ENCODE peak calls at places on chromosomes 13 and 19, in eight cellular contexts. H is stimulated activated CD4-positive, alpha-beta T cell treated with anti-CD3 and anti-CD28 coated beads, Interleukin-2, amount 100 ng/mL, for 48 hours; R is RWPE1; I is stromal cell of bone marrow; V is omental fat pad; X is activated T-cell treated with anti-CD3 and anti-CD28 coated beads for 48 hours; M is NCI-H2227 treated with DMSO at 0.1 percent for 48 hours; B is choroid plexus epithelial cell. E is an unnamed sample.

GRCh38 chr19:54336893-54337857 is 1.8 kb downstream of the LILRA4 start:
- DNase-seq in H (no peak), R (no peak), I (no peak), V (no peak), X (no peak), M (no peak), B (no peak), E (no peak)

GRCh38 chr19:10353793-10354391 is 14.5 kb upstream of the ICAM3 start:
- DNase-seq in H (peak; percentile 62), R (peak; percentile 45), I (no peak), V (no peak), X (peak; percentile 63), M (no peak), B (peak; percentile 50), E (peak; percentile 32)

GRCh38 chr19:40995355-40995754 is 4.3 kb downstream of the CYP2B6 start:
- DNase-seq in H (no peak), R (peak; percentile 57), I (no peak), V (no peak), X (no peak), M (no peak), B (no peak), E (peak; percentile 68)

GRCh38 chr19:49926520-49926919 is 2.5 kb upstream of the ATF5 start:
- DNase-seq in H (no peak), R (no peak), I (no peak), V (no peak), X (no peak), M (no peak), B (no peak), E (no peak)

GRCh38 chr13:50919291-50919690 is 9.7 kb downstream of the RNASEH2B start:
- DNase-seq in H (no peak), R (no peak), I (no peak), V (no peak), X (no peak), M (no peak), B (no peak), E (no peak)

GRCh38 chr19:55044286-55044685 is 6.2 kb upstream of the GP6 start:
- DNase-seq in H (no peak), R (no peak), I (no peak), V (no peak), X (no peak), M (no peak), B (no peak), E (no peak)

GRCh38 chr13:108427355-108427754 is 157.8 kb downstream of the TNFSF13B start:
- DNase-seq in H (no peak), R (peak; percentile 5), I (no peak), V (no peak), X (no peak), M (no peak), B (no peak), E (no peak)

GRCh38 chr19:46206176-46206575 is 23.4 kb upstream of the IGFL1 start:
- DNase-seq in H (no peak), R (peak; percentile 89), I (no peak), V (no peak), X (no peak), M (no peak), B (no peak), E (no peak)

GRCh38 chr19:18503971-18504885 is 17.6 kb downstream of the ELL start:
- DNase-seq in H (no peak), R (no peak), I (no peak), V (no peak), X (no peak), M (no peak), B (no peak), E (no peak)

GRCh38 chr19:44607049-44607448 is 6.3 kb upstream of the IGSF23 start:
- DNase-seq in H (no peak), R (peak; percentile 23), I (no peak), V (no peak), X (no peak), M (no peak), B (no peak), E (no peak)

GRCh38 chr19:22945560-22945959 is 57.4 kb downstream of the ZNF728 start:
- DNase-seq in H (no peak), R (no peak), I (no peak), V (no peak), X (no peak), M (no peak), B (peak; percentile 50), E (peak; percentile 10)

GRCh38 chr19:32336259-32337111 is 8.9 kb upstream of the ZNF507 start:
- DNase-seq in H (no peak), R (no peak), I (no peak), V (no peak), X (no peak), M (no peak), B (peak; percentile 81), E (no peak)

GRCh38 chr13:79491715-79492114 is 10.8 kb downstream of the NDFIP2 start:
- DNase-seq in H (no peak), R (peak; percentile 74), I (peak; percentile 68), V (no peak), X (no peak), M (no peak), B (peak; percentile 88), E (no peak)

GRCh38 chr13:93963266-93964131 is 516.0 kb downstream of the DCT start:
- DNase-seq in H (no peak), R (no peak), I (peak; percentile 18), V (no peak), X (no peak), M (peak; percentile 25), B (peak; percentile 78), E (no peak)

GRCh38 chr13:33355470-33355869 is 69.9 kb upstream of the STARD13 start:
- DNase-seq in H (no peak), R (no peak), I (peak; percentile 56), V (no peak), X (no peak), M (no peak), B (peak; percentile 77), E (no peak)

GRCh38 chr19:16435999-16436650 is 35.6 kb downstream of the EPS15L1 start:
- DNase-seq in H (no peak), R (no peak), I (no peak), V (no peak), X (no peak), M (no peak), B (peak; percentile 79), E (no peak)

GRCh38 chr13:48181482-48182145 is 51.4 kb upstream of the ITM2B start:
- DNase-seq in H (no peak), R (no peak), I (no peak), V (no peak), X (no peak), M (no peak), B (no peak), E (no peak)

GRCh38 chr19:34411216-34411615 is 7.0 kb downstream of the PDCD2L start:
- DNase-seq in H (no peak), R (no peak), I (no peak), V (no peak), X (no peak), M (no peak), B (no peak), E (no peak)

GRCh38 chr13:111533900-111534645 is 213.6 kb downstream of the TEX29 start:
- DNase-seq in H (no peak), R (no peak), I (no peak), V (no peak), X (no peak), M (peak; percentile 44), B (no peak), E (no peak)

GRCh38 chr13:113474179-113474578 is 16.3 kb downstream of the DCUN1D2 start:
- DNase-seq in H (no peak), R (peak; percentile 25), I (no peak), V (no peak), X (no peak), M (no peak), B (peak; percentile 94), E (no peak)

GRCh38 chr19:39843919-39844793 is 2.0 kb downstream of the FBL start:
- DNase-seq in H (no peak), R (no peak), I (peak; percentile 40), V (no peak), X (no peak), M (peak; percentile 40), B (peak; percentile 75), E (no peak)

GRCh38 chr13:45441633-45442032 is 23.1 kb upstream of the COG3 start:
- DNase-seq in H (no peak), R (peak; percentile 32), I (peak; percentile 2), V (no peak), X (no peak), M (no peak), B (peak; percentile 76), E (no peak)

GRCh38 chr13:40152145-40152544 is 496.7 kb downstream of the COG6 start:
- DNase-seq in H (no peak), R (peak; percentile 62), I (peak; percentile 76), V (no peak), X (no peak), M (no peak), B (peak; percentile 96), E (peak; percentile 54)

GRCh38 chr19:1451916-1452801 is 2.2 kb downstream of the APC2 start:
- DNase-seq in H (no peak), R (no peak), I (no peak), V (no peak), X (no peak), M (peak; percentile 23), B (no peak), E (no peak)

GRCh38 chr13:90594694-90595093 is 752.8 kb upstream of the MIR17HG start:
- DNase-seq in H (no peak), R (peak; percentile 60), I (peak; percentile 4), V (no peak), X (no peak), M (no peak), B (peak; percentile 71), E (no peak)

GRCh38 chr13:66915596-66916185 is 314.4 kb downstream of the PCDH9 start:
- DNase-seq in H (no peak), R (peak; percentile 11), I (peak; percentile 10), V (no peak), X (no peak), M (no peak), B (peak; percentile 69), E (no peak)

GRCh38 chr13:113532156-113532806 is 41.8 kb upstream of the DCUN1D2 start:
- DNase-seq in H (no peak), R (peak; percentile 46), I (no peak), V (no peak), X (no peak), M (no peak), B (peak; percentile 57), E (no peak)

GRCh38 chr19:30799854-30800755 is 427.9 kb downstream of the ZNF536 start:
- DNase-seq in H (peak; percentile 13), R (peak; percentile 45), I (no peak), V (no peak), X (peak; percentile 24), M (no peak), B (no peak), E (no peak)

GRCh38 chr13:104137416-104137815 is 1071.2 kb upstream of the SLC10A2 start:
- DNase-seq in H (no peak), R (no peak), I (no peak), V (no peak), X (no peak), M (no peak), B (no peak), E (no peak)

GRCh38 chr13:77919351-77920294 is 992 bp upstream of the EDNRB start:
- DNase-seq in H (no peak), R (no peak), I (no peak), V (no peak), X (no peak), M (no peak), B (peak; percentile 34), E (no peak)